ENCODE peak calls at places on chromosome 11, in four cellular contexts. One of them, this sample, is unnamed.

GRCh38 chr11:26510756-26511155 is 61.3 kb downstream of the MUC15 start:
- DNase-seq in lung: no peak
- DNase-seq in OCI-LY7: no peak
- DNase-seq in astrocyte of the spinal cord: no peak
- DNase-seq in this sample: no peak

GRCh38 chr11:131370090-131370751 is at the start of gene NTM:
- DNase-seq in lung: peak
- DNase-seq in OCI-LY7: no peak
- DNase-seq in astrocyte of the spinal cord: peak
- DNase-seq in this sample: peak

GRCh38 chr11:105447936-105448702 is 161.8 kb upstream of the GRIA4 start:
- DNase-seq in lung: no peak
- DNase-seq in OCI-LY7: no peak
- DNase-seq in astrocyte of the spinal cord: no peak
- DNase-seq in this sample: no peak

GRCh38 chr11:57763568-57763967 is 2.0 kb downstream of the CTNND1 start:
- DNase-seq in lung: no peak
- DNase-seq in OCI-LY7: no peak
- DNase-seq in astrocyte of the spinal cord: peak
- DNase-seq in this sample: no peak

GRCh38 chr11:40921256-40921655 is 538.2 kb downstream of the LRRC4C start:
- DNase-seq in lung: no peak
- DNase-seq in OCI-LY7: no peak
- DNase-seq in astrocyte of the spinal cord: no peak
- DNase-seq in this sample: no peak

GRCh38 chr11:70402685-70403084 is 4.4 kb downstream of the CTTN start:
- DNase-seq in lung: no peak
- DNase-seq in OCI-LY7: no peak
- DNase-seq in astrocyte of the spinal cord: no peak
- DNase-seq in this sample: no peak

GRCh38 chr11:122177238-122177637 is 61.2 kb upstream of the BLID start:
- DNase-seq in lung: no peak
- DNase-seq in OCI-LY7: no peak
- DNase-seq in astrocyte of the spinal cord: no peak
- DNase-seq in this sample: no peak

GRCh38 chr11:87966744-87967143 is 208.5 kb downstream of the RAB38 start:
- DNase-seq in lung: no peak
- DNase-seq in OCI-LY7: no peak
- DNase-seq in astrocyte of the spinal cord: no peak
- DNase-seq in this sample: no peak

GRCh38 chr11:70528794-70529580 is 130.7 kb downstream of the CTTN start:
- DNase-seq in lung: no peak
- DNase-seq in OCI-LY7: no peak
- DNase-seq in astrocyte of the spinal cord: no peak
- DNase-seq in this sample: no peak

GRCh38 chr11:28140689-28141455 is 32.7 kb downstream of the METTL15 start:
- DNase-seq in lung: no peak
- DNase-seq in OCI-LY7: peak
- DNase-seq in astrocyte of the spinal cord: no peak
- DNase-seq in this sample: no peak

GRCh38 chr11:118149493-118149892 is 3.1 kb downstream of the SCN4B start:
- DNase-seq in lung: no peak
- DNase-seq in OCI-LY7: no peak
- DNase-seq in astrocyte of the spinal cord: no peak
- DNase-seq in this sample: no peak

GRCh38 chr11:65221026-65221425 is 39.3 kb downstream of the CAPN1 start:
- DNase-seq in lung: no peak
- DNase-seq in OCI-LY7: no peak
- DNase-seq in astrocyte of the spinal cord: no peak
- DNase-seq in this sample: no peak

GRCh38 chr11:41245704-41246398 is 213.6 kb downstream of the LRRC4C start:
- DNase-seq in lung: no peak
- DNase-seq in OCI-LY7: no peak
- DNase-seq in astrocyte of the spinal cord: no peak
- DNase-seq in this sample: no peak

DNA sequence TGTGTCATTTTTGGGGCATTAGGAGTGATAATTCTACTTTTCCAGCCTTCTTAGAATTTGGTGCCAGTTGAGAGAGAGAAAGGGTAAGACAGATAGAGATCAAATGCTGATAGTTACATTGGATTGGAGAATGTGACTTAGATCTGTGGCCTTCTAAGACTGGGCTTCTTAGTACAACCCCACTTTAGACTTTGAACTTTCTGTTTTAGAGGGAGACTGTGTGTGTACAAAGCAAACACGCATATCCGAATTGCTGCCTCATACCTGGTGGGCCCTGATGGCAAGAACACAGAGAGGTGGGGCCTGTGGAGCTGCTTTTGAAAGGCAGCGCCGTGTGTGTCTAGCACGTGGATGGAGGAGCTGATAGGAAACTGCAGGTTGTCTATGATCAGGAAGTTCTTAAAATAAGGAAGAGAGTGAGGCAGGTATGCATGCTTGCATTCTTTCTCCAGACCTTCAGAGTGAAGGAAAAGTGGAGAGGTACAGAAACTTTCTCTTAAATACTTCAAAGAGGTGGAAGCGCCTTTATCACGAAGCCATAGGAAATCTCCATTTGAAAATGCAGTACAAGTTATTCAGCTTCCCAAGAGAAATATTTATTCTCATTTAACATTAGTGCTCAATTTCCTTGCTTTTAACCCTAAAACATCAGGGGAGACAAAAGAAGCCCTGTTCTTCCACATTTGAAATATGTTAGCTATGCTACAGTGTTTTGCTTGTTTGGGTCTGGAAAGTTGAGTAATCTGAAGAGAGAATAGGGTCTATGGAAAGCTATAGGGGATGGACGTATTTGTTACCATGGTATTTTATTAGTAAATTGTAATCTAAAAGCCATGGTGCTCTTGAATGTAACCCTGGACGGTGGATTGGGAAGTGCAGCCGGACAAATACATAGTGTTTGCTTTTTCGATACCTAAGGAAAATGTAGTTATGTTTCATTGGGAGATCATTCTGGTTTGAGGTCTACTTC is 13.7 kb downstream of the PDHX start:
- DNase-seq in lung: no peak
- DNase-seq in OCI-LY7: no peak
- DNase-seq in astrocyte of the spinal cord: no peak
- DNase-seq in this sample: no peak
- H3K4me3 ChIP-seq in lung: no peak
- H3K4me3 ChIP-seq in OCI-LY7: no peak
- H3K4me3 ChIP-seq in astrocyte of the spinal cord: no peak
- H3K4me3 ChIP-seq in this sample: no peak

DNA sequence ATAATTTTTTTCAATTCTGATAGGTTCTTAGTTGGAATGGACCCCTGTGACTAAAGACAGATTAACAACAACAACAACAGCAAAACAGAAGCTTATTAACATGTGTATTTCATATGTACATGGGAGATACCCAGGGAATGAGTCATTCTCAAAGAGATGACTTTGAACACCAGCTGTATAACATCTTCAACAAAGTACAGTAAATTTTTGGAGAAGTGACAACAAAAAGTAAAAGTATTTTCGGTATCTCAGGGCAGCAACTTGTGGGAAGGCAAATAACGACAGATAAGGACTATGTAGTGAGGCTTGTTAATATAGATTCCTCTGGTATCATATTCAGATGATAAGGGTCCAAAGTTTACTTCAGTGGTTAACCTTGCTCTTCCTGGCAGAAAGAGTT is 573.4 kb upstream of the RAG2 start:
- DNase-seq in lung: no peak
- DNase-seq in OCI-LY7: no peak
- DNase-seq in astrocyte of the spinal cord: no peak
- DNase-seq in this sample: no peak
- TF ChIP-seq CTCF in lung: no peak
- TF ChIP-seq CTCF in OCI-LY7: no peak
- TF ChIP-seq CTCF in astrocyte of the spinal cord: no peak
- TF ChIP-seq CTCF in this sample: no peak

GRCh38 chr11:124602193-124602592 is 9.0 kb upstream of the PANX3 start:
- DNase-seq in lung: no peak
- DNase-seq in OCI-LY7: no peak
- DNase-seq in astrocyte of the spinal cord: peak
- DNase-seq in this sample: peak
- H3K4me3 ChIP-seq in lung: no peak
- H3K4me3 ChIP-seq in OCI-LY7: no peak
- H3K4me3 ChIP-seq in astrocyte of the spinal cord: no peak
- H3K4me3 ChIP-seq in this sample: no peak

GRCh38 chr11:128520886-128521696 is 66.3 kb downstream of the ETS1 start:
- DNase-seq in lung: no peak
- DNase-seq in OCI-LY7: peak
- DNase-seq in astrocyte of the spinal cord: peak
- DNase-seq in this sample: no peak
- TF ChIP-seq CTCF in lung: no peak
- TF ChIP-seq CTCF in OCI-LY7: peak
- TF ChIP-seq CTCF in astrocyte of the spinal cord: no peak
- TF ChIP-seq CTCF in this sample: no peak

GRCh38 chr11:61972796-61973602 is 5.6 kb upstream of the FTH1 start:
- DNase-seq in lung: peak
- DNase-seq in OCI-LY7: no peak
- DNase-seq in astrocyte of the spinal cord: peak
- DNase-seq in this sample: peak

GRCh38 chr11:61972112-61972795 is 4.8 kb upstream of the FTH1 start:
- DNase-seq in lung: no peak
- DNase-seq in OCI-LY7: no peak
- DNase-seq in astrocyte of the spinal cord: no peak
- DNase-seq in this sample: no peak

GRCh38 chr11:61969391-61969758 is 1.9 kb upstream of the FTH1 start:
- DNase-seq in lung: no peak
- DNase-seq in OCI-LY7: no peak
- DNase-seq in astrocyte of the spinal cord: no peak
- DNase-seq in this sample: no peak

GRCh38 chr11:61969838-61970452 is 2.5 kb upstream of the FTH1 start:
- DNase-seq in lung: no peak
- DNase-seq in OCI-LY7: no peak
- DNase-seq in astrocyte of the spinal cord: peak
- DNase-seq in this sample: peak

GRCh38 chr11:61971177-61972111 is 4.0 kb upstream of the FTH1 start:
- DNase-seq in lung: peak
- DNase-seq in OCI-LY7: peak
- DNase-seq in astrocyte of the spinal cord: peak
- DNase-seq in this sample: peak
- H3K4me3 ChIP-seq in lung: no peak
- H3K4me3 ChIP-seq in OCI-LY7: no peak
- H3K4me3 ChIP-seq in astrocyte of the spinal cord: no peak
- H3K4me3 ChIP-seq in this sample: peak

GRCh38 chr11:99686838-99687237 is 666.1 kb downstream of the CNTN5 start:
- DNase-seq in lung: no peak
- DNase-seq in OCI-LY7: no peak
- DNase-seq in astrocyte of the spinal cord: no peak
- DNase-seq in this sample: no peak

GRCh38 chr11:99683933-99684332 is 663.2 kb downstream of the CNTN5 start:
- DNase-seq in lung: no peak
- DNase-seq in OCI-LY7: no peak
- DNase-seq in astrocyte of the spinal cord: no peak
- DNase-seq in this sample: no peak

GRCh38 chr11:99682171-99682570 is 661.4 kb downstream of the CNTN5 start:
- DNase-seq in lung: no peak
- DNase-seq in OCI-LY7: no peak
- DNase-seq in astrocyte of the spinal cord: no peak
- DNase-seq in this sample: no peak

GRCh38 chr11:99682646-99683045 is 661.9 kb downstream of the CNTN5 start:
- DNase-seq in lung: no peak
- DNase-seq in OCI-LY7: no peak
- DNase-seq in astrocyte of the spinal cord: no peak
- DNase-seq in this sample: no peak

DNA sequence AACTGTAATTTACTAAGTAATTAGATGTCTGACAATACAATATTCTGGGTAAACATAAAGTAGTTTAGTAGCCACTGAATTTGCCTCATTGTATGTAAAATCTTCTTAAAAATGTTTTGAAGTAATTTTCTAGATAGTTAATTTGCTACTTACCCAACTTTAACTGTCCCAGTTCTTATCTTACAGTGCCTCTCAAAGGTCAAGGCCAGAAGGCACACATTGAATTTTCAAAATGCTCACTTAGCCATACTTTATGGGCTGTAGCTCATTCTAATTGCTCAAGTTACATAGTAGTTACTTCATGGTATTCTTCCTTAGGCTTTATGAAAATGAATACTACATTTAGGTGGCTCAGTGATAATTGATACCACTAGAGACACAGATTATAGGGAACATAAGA is 666.6 kb downstream of the CNTN5 start:
- DNase-seq in lung: no peak
- DNase-seq in OCI-LY7: no peak
- DNase-seq in astrocyte of the spinal cord: no peak
- DNase-seq in this sample: no peak
- TF ChIP-seq CTCF in lung: no peak
- TF ChIP-seq CTCF in OCI-LY7: no peak
- TF ChIP-seq CTCF in astrocyte of the spinal cord: peak
- TF ChIP-seq CTCF in this sample: no peak